ENCODE peak calls at places on chromosomes 6 and 20, in four cellular contexts. E is Panc1, J is left cardiac atrium, A is heart right ventricle. F is an unnamed sample.

GRCh38 chr6:170450946-170451761 is 102.0 kb downstream of the PSMB1 start:
- DNase-seq in E (no peak), J (no peak), A (peak; percentile 36), F (no peak)

GRCh38 chr6:26157150-26157837 is 70.1 kb downstream of the HFE start:
- DNase-seq in E (no peak), A (peak; percentile 73), J (peak; percentile 69), F (no peak)

GRCh38 chr6:145815875-145816274 is 1.3 kb upstream of the FBXO30 start:
- DNase-seq in A (no peak), J (no peak), E (no peak), F (peak; percentile 14)

GRCh38 chr6:87742106-87742505 is 40.1 kb upstream of the AKIRIN2 start:
- DNase-seq in A (no peak), E (no peak), J (no peak), F (no peak)

GRCh38 chr6:156822747-156823206 is 45.6 kb downstream of the ARID1B start:
- DNase-seq in A (no peak), J (no peak), E (no peak), F (peak; percentile 30)

GRCh38 chr20:33568378-33569289 is 78.7 kb downstream of the CBFA2T2 start:
- DNase-seq in J (peak; percentile 36), A (peak; percentile 23), E (no peak), F (no peak)

GRCh38 chr20:23039885-23040508 is 4.9 kb downstream of the SSTR4 start:
- DNase-seq in J (no peak), E (no peak), A (no peak), F (no peak)

GRCh38 chr20:44092551-44093248 is 94.3 kb downstream of the JPH2 start:
- DNase-seq in J (no peak), E (no peak), A (no peak), F (no peak)

GRCh38 chr6:41664271-41664670 is 26.0 kb downstream of the MDFI start:
- DNase-seq in E (no peak), A (no peak), J (peak; percentile 10), F (no peak)

GRCh38 chr20:53786071-53786444 is 192.4 kb upstream of the ZNF217 start:
- DNase-seq in J (no peak), E (no peak), A (no peak), F (no peak)

GRCh38 chr20:63419299-63419698 is 53.2 kb downstream of the KCNQ2 start:
- DNase-seq in J (no peak), E (no peak), A (no peak), F (no peak)

GRCh38 chr6:132333639-132334516 is 67.4 kb downstream of the MOXD1 start:
- DNase-seq in E (peak; percentile 61), A (peak; percentile 48), J (peak; percentile 38), F (peak; percentile 67)

GRCh38 chr6:118659513-118660217 is 8.3 kb upstream of the CEP85L start:
- DNase-seq in E (no peak), J (no peak), A (no peak), F (no peak)

GRCh38 chr6:119147101-119148053 is 68.9 kb upstream of the FAM184A start:
- DNase-seq in A (peak; percentile 30), E (peak; percentile 94), J (peak; percentile 64), F (peak; percentile 37)

GRCh38 chr6:143451531-143451930 is 926 bp downstream of the PEX3 start:
- DNase-seq in A (no peak), E (no peak), J (no peak), F (no peak)

GRCh38 chr20:43721429-43722152 is 5.2 kb downstream of the GTSF1L start:
- DNase-seq in J (no peak), A (no peak), E (no peak), F (no peak)

GRCh38 chr20:48824830-48825550 is 2.8 kb downstream of the PREX1 start:
- DNase-seq in J (no peak), A (no peak), E (no peak), F (no peak)

GRCh38 chr6:110874880-110875547 is 429 bp downstream of the AMD1 start:
- DNase-seq in A (peak; percentile 27), J (no peak), E (no peak), F (no peak)

GRCh38 chr6:157268396-157268795 is 54.9 kb downstream of the TMEM242 start:
- DNase-seq in E (no peak), A (no peak), J (no peak), F (no peak)

GRCh38 chr6:46749731-46750130 is 3.0 kb downstream of the ANKRD66 start:
- DNase-seq in J (no peak), E (no peak), A (no peak), F (no peak)

GRCh38 chr6:79170431-79170830 is 64.1 kb downstream of the HMGN3 start:
- DNase-seq in E (no peak), A (no peak), J (no peak), F (no peak)

GRCh38 chr6:8268606-8269005 is 166.3 kb upstream of the EEF1E1 start:
- DNase-seq in A (no peak), E (no peak), J (no peak), F (no peak)

GRCh38 chr20:39706089-39706721 is 744.1 kb downstream of the DHX35 start:
- DNase-seq in J (peak; percentile 25), E (no peak), A (peak; percentile 67), F (no peak)

GRCh38 chr6:157893238-157893637 is 70.2 kb downstream of the SNX9 start:
- DNase-seq in A (no peak), E (no peak), J (no peak), F (no peak)

GRCh38 chr20:43766395-43766794 is 39.6 kb upstream of the GTSF1L start:
- DNase-seq in E (no peak), J (peak; percentile 53), A (peak; percentile 65), F (no peak)

GRCh38 chr20:20548527-20549266 is 163.7 kb downstream of the RALGAPA2 start:
- DNase-seq in A (no peak), E (no peak), J (no peak), F (peak; percentile 39)

GRCh38 chr20:3712279-3712873 is at the start of gene SIGLEC1:
- DNase-seq in E (no peak), A (peak; percentile 55), J (peak; percentile 70), F (no peak)

GRCh38 chr6:126812651-126813050 is 305.8 kb upstream of the RSPO3 start:
- DNase-seq in J (no peak), A (no peak), E (no peak), F (no peak)

GRCh38 chr20:57395111-57395959 is 4.1 kb downstream of the RBM38 start:
- DNase-seq in E (no peak), J (peak; percentile 78), A (peak; percentile 82), F (no peak)

GRCh38 chr20:64144144-64144912 is 19.9 kb upstream of the MYT1 start:
- DNase-seq in E (no peak), A (no peak), J (no peak), F (no peak)

GRCh38 chr20:43844778-43845614 is 69.7 kb upstream of the TOX2 start:
- DNase-seq in J (peak; percentile 44), E (peak; percentile 86), A (no peak), F (no peak)

GRCh38 chr20:49508435-49509199 is 26.1 kb upstream of the KCNB1 start:
- DNase-seq in E (no peak), A (no peak), J (no peak), F (peak; percentile 59)

GRCh38 chr6:19714415-19715165 is 122.6 kb upstream of the ID4 start:
- DNase-seq in J (no peak), A (no peak), E (no peak), F (no peak)

GRCh38 chr6:157169186-157169585 is 154.1 kb downstream of the TMEM242 start:
- DNase-seq in E (no peak), J (no peak), A (no peak), F (no peak)

GRCh38 chr6:84459401-84459800 is 232.0 kb upstream of the CEP162 start:
- DNase-seq in E (no peak), A (no peak), J (no peak), F (no peak)